ENCODE peak calls at places on chromosomes 2 and 18, in nine cellular contexts. One of them, this sample, is unnamed.

GRCh38 chr2:135052997-135053474 is 944 bp downstream of the RAB3GAP1 start:
- DNase-seq in HTR-8/SVneo: no peak
- DNase-seq in psoas muscle: no peak
- DNase-seq in activated T-helper 1 cell treated with Interleukin-2 at 50 U/mL for 16 hours: no peak
- DNase-seq in dermis blood vessel endothelial cell: peak; percentile 39
- DNase-seq in T-cell: no peak
- DNase-seq in K562: peak; percentile 24
- DNase-seq in D341Med: no peak
- DNase-seq in GM13977: peak; percentile 31
- DNase-seq in this sample: no peak

GRCh38 chr18:77098554-77099174 is 33.9 kb downstream of the MBP start:
- DNase-seq in HTR-8/SVneo: no peak
- DNase-seq in GM13977: no peak
- DNase-seq in D341Med: no peak
- DNase-seq in psoas muscle: no peak
- DNase-seq in K562: no peak
- DNase-seq in T-cell: no peak
- DNase-seq in dermis blood vessel endothelial cell: no peak
- DNase-seq in activated T-helper 1 cell treated with Interleukin-2 at 50 U/mL for 16 hours: no peak
- DNase-seq in this sample: no peak

GRCh38 chr18:79988925-79989361 is 580 bp upstream of the TXNL4A start:
- DNase-seq in D341Med: no peak
- DNase-seq in K562: peak; percentile 25
- DNase-seq in dermis blood vessel endothelial cell: peak; percentile 59
- DNase-seq in activated T-helper 1 cell treated with Interleukin-2 at 50 U/mL for 16 hours: no peak
- DNase-seq in psoas muscle: peak; percentile 57
- DNase-seq in T-cell: no peak
- DNase-seq in HTR-8/SVneo: no peak
- DNase-seq in GM13977: peak; percentile 42
- DNase-seq in this sample: no peak

GRCh38 chr18:48590678-48591077 is 51.8 kb downstream of the CTIF start:
- DNase-seq in HTR-8/SVneo: no peak
- DNase-seq in D341Med: no peak
- DNase-seq in K562: no peak
- DNase-seq in dermis blood vessel endothelial cell: peak; percentile 24
- DNase-seq in psoas muscle: no peak
- DNase-seq in GM13977: no peak
- DNase-seq in T-cell: no peak
- DNase-seq in activated T-helper 1 cell treated with Interleukin-2 at 50 U/mL for 16 hours: no peak
- DNase-seq in this sample: no peak

GRCh38 chr2:109324859-109325258 is 195.9 kb downstream of the SH3RF3 start:
- DNase-seq in GM13977: no peak
- DNase-seq in D341Med: no peak
- DNase-seq in activated T-helper 1 cell treated with Interleukin-2 at 50 U/mL for 16 hours: no peak
- DNase-seq in T-cell: no peak
- DNase-seq in HTR-8/SVneo: peak; percentile 52
- DNase-seq in dermis blood vessel endothelial cell: peak; percentile 78
- DNase-seq in K562: no peak
- DNase-seq in psoas muscle: peak; percentile 89
- DNase-seq in this sample: no peak

GRCh38 chr18:657311-657997 is at the start of gene TYMS:
- DNase-seq in dermis blood vessel endothelial cell: peak; percentile 60
- DNase-seq in HTR-8/SVneo: peak; percentile 53
- DNase-seq in D341Med: peak; percentile 97
- DNase-seq in activated T-helper 1 cell treated with Interleukin-2 at 50 U/mL for 16 hours: no peak
- DNase-seq in T-cell: peak; percentile 12
- DNase-seq in K562: peak; percentile 91
- DNase-seq in GM13977: peak; percentile 84
- DNase-seq in psoas muscle: peak; percentile 50
- DNase-seq in this sample: no peak

GRCh38 chr2:108220942-108221541 is 18.7 kb upstream of the SULT1C3 start:
- DNase-seq in D341Med: peak; percentile 30
- DNase-seq in T-cell: no peak
- DNase-seq in K562: no peak
- DNase-seq in activated T-helper 1 cell treated with Interleukin-2 at 50 U/mL for 16 hours: no peak
- DNase-seq in psoas muscle: no peak
- DNase-seq in GM13977: no peak
- DNase-seq in HTR-8/SVneo: no peak
- DNase-seq in dermis blood vessel endothelial cell: no peak
- DNase-seq in this sample: no peak

GRCh38 chr2:100548771-100549170 is 14.0 kb upstream of the PDCL3 start:
- DNase-seq in GM13977: no peak
- DNase-seq in K562: no peak
- DNase-seq in T-cell: no peak
- DNase-seq in dermis blood vessel endothelial cell: no peak
- DNase-seq in HTR-8/SVneo: no peak
- DNase-seq in D341Med: no peak
- DNase-seq in psoas muscle: no peak
- DNase-seq in activated T-helper 1 cell treated with Interleukin-2 at 50 U/mL for 16 hours: no peak
- DNase-seq in this sample: no peak

GRCh38 chr18:43442571-43442970 is 165.3 kb upstream of the SYT4 start:
- DNase-seq in HTR-8/SVneo: no peak
- DNase-seq in dermis blood vessel endothelial cell: no peak
- DNase-seq in GM13977: no peak
- DNase-seq in K562: no peak
- DNase-seq in D341Med: no peak
- DNase-seq in psoas muscle: no peak
- DNase-seq in activated T-helper 1 cell treated with Interleukin-2 at 50 U/mL for 16 hours: no peak
- DNase-seq in T-cell: no peak
- DNase-seq in this sample: no peak

GRCh38 chr18:75304678-75305557 is 94.3 kb downstream of the TSHZ1 start:
- DNase-seq in T-cell: no peak
- DNase-seq in activated T-helper 1 cell treated with Interleukin-2 at 50 U/mL for 16 hours: no peak
- DNase-seq in psoas muscle: no peak
- DNase-seq in K562: no peak
- DNase-seq in D341Med: no peak
- DNase-seq in HTR-8/SVneo: no peak
- DNase-seq in GM13977: no peak
- DNase-seq in dermis blood vessel endothelial cell: no peak
- DNase-seq in this sample: no peak

GRCh38 chr2:42140501-42140900 is 28.7 kb upstream of the EML4 start:
- DNase-seq in D341Med: no peak
- DNase-seq in HTR-8/SVneo: no peak
- DNase-seq in GM13977: no peak
- DNase-seq in K562: no peak
- DNase-seq in T-cell: no peak
- DNase-seq in dermis blood vessel endothelial cell: no peak
- DNase-seq in activated T-helper 1 cell treated with Interleukin-2 at 50 U/mL for 16 hours: no peak
- DNase-seq in psoas muscle: no peak
- DNase-seq in this sample: no peak

GRCh38 chr2:122255924-122256323 is 500.5 kb downstream of the TSN start:
- DNase-seq in T-cell: no peak
- DNase-seq in activated T-helper 1 cell treated with Interleukin-2 at 50 U/mL for 16 hours: no peak
- DNase-seq in dermis blood vessel endothelial cell: peak; percentile 55
- DNase-seq in HTR-8/SVneo: no peak
- DNase-seq in K562: no peak
- DNase-seq in D341Med: no peak
- DNase-seq in GM13977: no peak
- DNase-seq in psoas muscle: no peak
- DNase-seq in this sample: no peak

GRCh38 chr2:101151859-101152194 is 645 bp upstream of the TBC1D8 start:
- DNase-seq in HTR-8/SVneo: no peak
- DNase-seq in dermis blood vessel endothelial cell: peak; percentile 56
- DNase-seq in D341Med: no peak
- DNase-seq in psoas muscle: peak; percentile 60
- DNase-seq in activated T-helper 1 cell treated with Interleukin-2 at 50 U/mL for 16 hours: no peak
- DNase-seq in K562: no peak
- DNase-seq in T-cell: no peak
- DNase-seq in GM13977: no peak
- DNase-seq in this sample: no peak

GRCh38 chr18:31583185-31583854 is 8.4 kb upstream of the TTR start:
- DNase-seq in psoas muscle: no peak
- DNase-seq in K562: no peak
- DNase-seq in dermis blood vessel endothelial cell: no peak
- DNase-seq in HTR-8/SVneo: no peak
- DNase-seq in activated T-helper 1 cell treated with Interleukin-2 at 50 U/mL for 16 hours: no peak
- DNase-seq in GM13977: no peak
- DNase-seq in T-cell: no peak
- DNase-seq in D341Med: no peak
- DNase-seq in this sample: no peak

GRCh38 chr2:218310853-218311542 is 18.7 kb upstream of the TMBIM1 start:
- DNase-seq in HTR-8/SVneo: no peak
- DNase-seq in dermis blood vessel endothelial cell: no peak
- DNase-seq in activated T-helper 1 cell treated with Interleukin-2 at 50 U/mL for 16 hours: no peak
- DNase-seq in D341Med: no peak
- DNase-seq in K562: no peak
- DNase-seq in T-cell: no peak
- DNase-seq in GM13977: no peak
- DNase-seq in psoas muscle: no peak
- DNase-seq in this sample: no peak

GRCh38 chr2:20624884-20625485 is 25.9 kb downstream of the HS1BP3 start:
- DNase-seq in activated T-helper 1 cell treated with Interleukin-2 at 50 U/mL for 16 hours: no peak
- DNase-seq in D341Med: no peak
- DNase-seq in T-cell: no peak
- DNase-seq in psoas muscle: peak; percentile 55
- DNase-seq in GM13977: no peak
- DNase-seq in dermis blood vessel endothelial cell: no peak
- DNase-seq in HTR-8/SVneo: no peak
- DNase-seq in K562: no peak
- DNase-seq in this sample: no peak

GRCh38 chr2:180010701-180011100 is 3.6 kb upstream of the CWC22 start:
- DNase-seq in activated T-helper 1 cell treated with Interleukin-2 at 50 U/mL for 16 hours: no peak
- DNase-seq in HTR-8/SVneo: no peak
- DNase-seq in GM13977: no peak
- DNase-seq in K562: no peak
- DNase-seq in dermis blood vessel endothelial cell: peak; percentile 56
- DNase-seq in D341Med: no peak
- DNase-seq in T-cell: no peak
- DNase-seq in psoas muscle: no peak
- DNase-seq in this sample: no peak

GRCh38 chr2:70443078-70443465 is 110.6 kb downstream of the TGFA start:
- DNase-seq in GM13977: no peak
- DNase-seq in HTR-8/SVneo: no peak
- DNase-seq in T-cell: no peak
- DNase-seq in psoas muscle: no peak
- DNase-seq in D341Med: no peak
- DNase-seq in dermis blood vessel endothelial cell: no peak
- DNase-seq in activated T-helper 1 cell treated with Interleukin-2 at 50 U/mL for 16 hours: no peak
- DNase-seq in K562: no peak
- DNase-seq in this sample: no peak

GRCh38 chr2:239225921-239226561 is 174.8 kb downstream of the HDAC4 start:
- DNase-seq in D341Med: no peak
- DNase-seq in psoas muscle: peak; percentile 54
- DNase-seq in GM13977: no peak
- DNase-seq in K562: no peak
- DNase-seq in HTR-8/SVneo: peak; percentile 10
- DNase-seq in T-cell: no peak
- DNase-seq in dermis blood vessel endothelial cell: no peak
- DNase-seq in activated T-helper 1 cell treated with Interleukin-2 at 50 U/mL for 16 hours: no peak
- DNase-seq in this sample: no peak

GRCh38 chr2:10080536-10081304 is 509 bp upstream of the CYS1 start:
- DNase-seq in K562: no peak
- DNase-seq in T-cell: no peak
- DNase-seq in GM13977: peak; percentile 78
- DNase-seq in activated T-helper 1 cell treated with Interleukin-2 at 50 U/mL for 16 hours: no peak
- DNase-seq in psoas muscle: peak; percentile 51
- DNase-seq in dermis blood vessel endothelial cell: no peak
- DNase-seq in D341Med: no peak
- DNase-seq in HTR-8/SVneo: peak; percentile 33
- DNase-seq in this sample: no peak

GRCh38 chr2:134677866-134678774 is 40.7 kb downstream of the TMEM163 start:
- DNase-seq in T-cell: no peak
- DNase-seq in psoas muscle: no peak
- DNase-seq in GM13977: no peak
- DNase-seq in K562: no peak
- DNase-seq in dermis blood vessel endothelial cell: peak; percentile 58
- DNase-seq in D341Med: no peak
- DNase-seq in HTR-8/SVneo: no peak
- DNase-seq in activated T-helper 1 cell treated with Interleukin-2 at 50 U/mL for 16 hours: no peak
- DNase-seq in this sample: no peak

GRCh38 chr2:2902551-2903216 is 474.9 kb downstream of the EIPR1 start:
- DNase-seq in GM13977: no peak
- DNase-seq in activated T-helper 1 cell treated with Interleukin-2 at 50 U/mL for 16 hours: no peak
- DNase-seq in dermis blood vessel endothelial cell: no peak
- DNase-seq in psoas muscle: no peak
- DNase-seq in D341Med: no peak
- DNase-seq in HTR-8/SVneo: no peak
- DNase-seq in T-cell: no peak
- DNase-seq in K562: no peak
- DNase-seq in this sample: no peak

GRCh38 chr2:45607701-45608100 is 3.4 kb downstream of the SRBD1 start:
- DNase-seq in dermis blood vessel endothelial cell: peak; percentile 45
- DNase-seq in GM13977: no peak
- DNase-seq in T-cell: no peak
- DNase-seq in activated T-helper 1 cell treated with Interleukin-2 at 50 U/mL for 16 hours: no peak
- DNase-seq in K562: peak; percentile 67
- DNase-seq in HTR-8/SVneo: peak; percentile 39
- DNase-seq in psoas muscle: no peak
- DNase-seq in D341Med: peak; percentile 43
- DNase-seq in this sample: no peak